ENCODE peak calls at places on chromosomes 11 and 22, in five cellular contexts. N, E, I, B and Z are unnamed samples.
A peak's percentile ranks its signal among the peaks of the same experiment; 100 is the strongest.

GRCh38 chr11:66974724-66975402 is at the start of gene C11orf86:
- DNase-seq in N (peak; percentile 69), E (no peak), I (no peak), B (peak; percentile 67), Z (no peak)

GRCh38 chr11:1719781-1720180 is 22.8 kb downstream of the KRTAP5-6 start:
- DNase-seq in N (no peak), E (no peak), I (no peak), B (no peak), Z (no peak)

GRCh38 chr22:49959782-49960158 is 802 bp upstream of the PIM3 start:
- DNase-seq in N (no peak), E (peak; percentile 89), I (no peak), B (peak; percentile 72), Z (no peak)

GRCh38 chr11:62108017-62108750 is 15.6 kb upstream of the INCENP start:
- DNase-seq in N (peak; percentile 75), E (peak; percentile 85), I (peak; percentile 61), B (peak; percentile 53), Z (peak; percentile 71)

GRCh38 chr11:48001438-48002021 is 21.2 kb downstream of the PTPRJ start:
- DNase-seq in N (no peak), E (no peak), I (no peak), B (no peak), Z (peak; percentile 81)

GRCh38 chr22:30843245-30843644 is 125.3 kb downstream of the MORC2 start:
- DNase-seq in N (no peak), E (no peak), I (no peak), B (no peak), Z (no peak)

GRCh38 chr11:78034623-78035022 is 11.5 kb upstream of the KCTD14 start:
- DNase-seq in N (no peak), E (no peak), I (no peak), B (no peak), Z (no peak)

GRCh38 chr11:64334764-64335741 is 5.0 kb upstream of the CCDC88B start:
- DNase-seq in N (peak; percentile 97), E (peak; percentile 98), I (no peak), B (peak; percentile 76), Z (peak; percentile 92)

GRCh38 chr11:71530602-71531001 is 3.5 kb downstream of the KRTAP5-7 start:
- DNase-seq in N (no peak), E (no peak), I (no peak), B (no peak), Z (no peak)

GRCh38 chr11:130070109-130070828 is 575 bp downstream of the APLP2 start:
- DNase-seq in N (peak; percentile 64), E (peak; percentile 76), I (no peak), B (peak; percentile 41), Z (peak; percentile 42)

GRCh38 chr11:75597636-75598035 is 35.6 kb downstream of the SERPINH1 start:
- DNase-seq in N (peak; percentile 76), E (peak; percentile 47), I (peak; percentile 29), B (peak; percentile 75), Z (peak; percentile 36)

GRCh38 chr22:31650391-31650790 is 11.6 kb downstream of the PISD start:
- DNase-seq in N (peak; percentile 56), E (peak; percentile 92), I (no peak), B (no peak), Z (peak; percentile 72)

GRCh38 chr22:37823134-37823985 is at the start of gene GALR3:
- DNase-seq in N (no peak), E (no peak), I (no peak), B (no peak), Z (no peak)

GRCh38 chr11:2693851-2694261 is 5.9 kb downstream of the KCNQ1OT1 start:
- DNase-seq in N (peak; percentile 67), E (peak; percentile 28), I (no peak), B (peak; percentile 71), Z (no peak)

GRCh38 chr22:31343235-31344191 is 2.6 kb downstream of the PATZ1 start:
- DNase-seq in N (peak; percentile 83), E (peak; percentile 84), I (peak; percentile 74), B (peak; percentile 92), Z (peak; percentile 43)

GRCh38 chr11:62054484-62055121 is 69.2 kb upstream of the INCENP start:
- DNase-seq in N (peak; percentile 56), E (peak; percentile 94), I (no peak), B (peak; percentile 47), Z (peak; percentile 10)

GRCh38 chr22:11253000-11253511 is 4274.9 kb upstream of the OR11H1 start:
- DNase-seq in N (no peak), E (no peak), I (no peak), B (peak; percentile 6), Z (no peak)

GRCh38 chr22:49051491-49052022 is 776.1 kb downstream of the BRD1 start:
- DNase-seq in N (no peak), E (no peak), I (no peak), B (no peak), Z (no peak)

GRCh38 chr11:47225552-47226137 is 10.9 kb downstream of the DDB2 start:
- DNase-seq in N (no peak), E (no peak), I (no peak), B (no peak), Z (peak; percentile 54)

GRCh38 chr11:113260541-113260940 is 53.8 kb upstream of the TTC12 start:
- DNase-seq in N (no peak), E (no peak), I (no peak), B (no peak), Z (no peak)

GRCh38 chr11:116687458-116688201 is 85.2 kb downstream of the BUD13 start:
- DNase-seq in N (peak; percentile 98), E (no peak), I (peak; percentile 49), B (peak; percentile 92), Z (no peak)

GRCh38 chr22:46613606-46613997 is 6.6 kb upstream of the GRAMD4 start:
- DNase-seq in N (peak; percentile 38), E (no peak), I (no peak), B (no peak), Z (peak; percentile 11)

GRCh38 chr11:16896716-16897115 is 117.5 kb downstream of the PLEKHA7 start:
- DNase-seq in N (no peak), E (no peak), I (no peak), B (no peak), Z (no peak)

GRCh38 chr11:118205979-118206611 is 18.7 kb downstream of the JAML start:
- DNase-seq in N (no peak), E (no peak), I (no peak), B (no peak), Z (peak; percentile 6)

GRCh38 chr11:79067355-79067685 is 373.5 kb downstream of the TENM4 start:
- DNase-seq in N (no peak), E (no peak), I (no peak), B (no peak), Z (no peak)

GRCh38 chr11:105152556-105152955 is 13.0 kb upstream of the CARD18 start:
- DNase-seq in N (no peak), E (no peak), I (no peak), B (no peak), Z (peak; percentile 22)

GRCh38 chr22:25368271-25368670 is 148.8 kb downstream of the CRYBB2 start:
- DNase-seq in N (peak; percentile 41), E (no peak), I (no peak), B (no peak), Z (peak; percentile 45)

GRCh38 chr11:82901165-82901938 is at the start of gene DDIAS:
- DNase-seq in N (peak; percentile 100), E (peak; percentile 100), I (peak; percentile 97), B (peak; percentile 95), Z (peak; percentile 99)

GRCh38 chr11:82898242-82898641 is 2.0 kb downstream of the PRCP start:
- DNase-seq in N (no peak), E (no peak), I (no peak), B (no peak), Z (no peak)

GRCh38 chr11:82900277-82901164 is at the start of gene PRCP:
- DNase-seq in N (peak; percentile 98), E (peak; percentile 96), I (peak; percentile 75), B (peak; percentile 97), Z (peak; percentile 95)

GRCh38 chr11:82899191-82899820 is 924 bp downstream of the PRCP start:
- DNase-seq in N (peak; percentile 28), E (no peak), I (no peak), B (no peak), Z (peak; percentile 18)

GRCh38 chr11:82899957-82900276 is 313 bp downstream of the PRCP start:
- DNase-seq in N (no peak), E (no peak), I (no peak), B (no peak), Z (no peak)
- H2BK120ac ChIP-seq in N (no peak overlapping the region), E (peak overlapping the region; percentile 53), I (no peak overlapping the region), B (no peak overlapping the region), Z (no peak overlapping the region)

GRCh38 chr11:15525582-15525981 is 410.9 kb downstream of the INSC start:
- DNase-seq in N (no peak), E (no peak), I (no peak), B (no peak), Z (no peak)

GRCh38 chr11:15519124-15519791 is 404.5 kb downstream of the INSC start:
- DNase-seq in N (no peak), E (no peak), I (no peak), B (no peak), Z (no peak)

GRCh38 chr11:15523576-15523975 is 408.9 kb downstream of the INSC start:
- DNase-seq in N (no peak), E (no peak), I (no peak), B (no peak), Z (no peak)

DNA sequence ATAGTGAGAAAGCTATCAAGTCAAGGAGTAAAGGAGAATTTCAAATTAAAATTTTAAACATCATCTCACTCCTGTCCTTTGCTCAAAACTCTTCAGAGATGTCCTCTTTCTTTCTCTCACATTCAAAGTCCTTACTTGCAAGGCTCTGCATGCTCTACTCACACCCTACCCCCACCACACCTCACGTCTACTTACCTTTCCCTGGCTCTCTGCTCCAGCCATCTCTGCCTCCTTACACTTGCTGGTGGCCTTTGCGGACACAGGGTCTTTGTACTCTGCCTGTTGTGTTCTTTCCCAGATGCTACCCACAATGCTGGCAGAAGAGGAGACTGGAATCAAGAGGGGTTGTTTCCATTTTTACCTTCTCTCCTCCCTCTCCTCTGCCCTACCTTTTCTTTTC is 405.2 kb downstream of the INSC start:
- DNase-seq in N (no peak), E (no peak), I (no peak), B (no peak), Z (no peak)
- H2BK120ac ChIP-seq in N (no peak overlapping the region), E (no peak overlapping the region), I (no peak overlapping the region), B (no peak overlapping the region), Z (no peak overlapping the region)

DNA sequence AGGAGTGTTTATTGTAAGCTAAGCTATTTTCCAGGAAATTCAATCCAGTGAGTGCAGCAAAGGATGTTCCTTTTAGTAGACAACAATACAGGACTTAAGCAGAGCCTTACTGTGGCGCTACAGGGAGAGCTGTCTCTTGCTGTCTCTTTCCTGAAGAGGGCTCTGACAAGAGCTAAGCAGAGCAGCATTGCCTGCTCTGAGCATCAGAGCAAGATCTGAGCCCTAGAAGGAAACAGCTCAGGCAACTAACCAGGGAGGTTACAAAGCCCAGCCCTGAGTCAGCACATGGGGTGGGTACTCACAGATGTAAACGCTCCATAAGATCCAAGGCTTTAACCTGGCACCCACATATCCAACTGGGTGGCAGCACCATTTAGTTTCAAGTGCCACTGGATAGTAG is 8.0 kb downstream of the LAYN start:
- DNase-seq in N (no peak), E (no peak), I (no peak), B (no peak), Z (no peak)
- H2BK120ac ChIP-seq in N (no peak overlapping the region), E (no peak overlapping the region), I (no peak overlapping the region), B (no peak overlapping the region), Z (no peak overlapping the region)

DNA sequence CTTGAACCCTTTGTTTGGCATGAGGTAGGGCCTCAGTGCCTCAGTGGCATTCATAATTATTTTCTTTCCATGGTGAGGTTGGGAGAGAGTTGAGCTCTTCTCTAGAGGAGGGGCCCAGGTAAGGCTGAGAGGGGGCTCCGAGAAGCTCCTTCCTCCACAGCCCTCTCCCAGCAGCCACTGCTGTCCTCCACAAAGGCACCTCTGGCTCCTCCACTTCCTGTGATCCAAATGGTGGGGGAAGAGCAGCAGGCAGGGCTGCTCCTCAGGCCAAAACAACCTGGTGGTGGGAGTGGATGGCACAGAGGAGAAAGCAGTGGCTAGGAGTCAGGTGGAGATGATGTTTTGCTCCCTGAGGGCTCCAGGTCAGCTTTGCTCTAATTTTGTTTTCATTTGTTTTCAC is 13.3 kb downstream of the ROBO4 start:
- DNase-seq in N (no peak), E (no peak), I (no peak), B (peak; percentile 22), Z (no peak)
- H2BK120ac ChIP-seq in N (no peak overlapping the region), E (no peak overlapping the region), I (no peak overlapping the region), B (no peak overlapping the region), Z (no peak overlapping the region)